ENCODE peak calls at places on chromosome 20, in five cellular contexts. One of them, this sample, is unnamed.

GRCh38 chr20:17747431-17747846 is 47.7 kb downstream of the BANF2 start:
- DNase-seq in DND-41: no peak
- DNase-seq in PC-9: peak
- DNase-seq in brain microvascular endothelial cell: peak
- DNase-seq in heart right ventricle: no peak
- DNase-seq in this sample: peak

GRCh38 chr20:3094848-3095629 is 10.5 kb upstream of the AVP start:
- DNase-seq in DND-41: no peak
- DNase-seq in PC-9: no peak
- DNase-seq in brain microvascular endothelial cell: no peak
- DNase-seq in heart right ventricle: no peak
- DNase-seq in this sample: no peak

GRCh38 chr20:4866429-4866828 is 134.9 kb downstream of the SLC23A2 start:
- DNase-seq in DND-41: no peak
- DNase-seq in PC-9: peak
- DNase-seq in brain microvascular endothelial cell: no peak
- DNase-seq in heart right ventricle: no peak
- DNase-seq in this sample: no peak

GRCh38 chr20:49444553-49444990 is 37.9 kb downstream of the KCNB1 start:
- DNase-seq in DND-41: no peak
- DNase-seq in PC-9: no peak
- DNase-seq in brain microvascular endothelial cell: no peak
- DNase-seq in heart right ventricle: no peak
- DNase-seq in this sample: no peak

GRCh38 chr20:55567826-55568225 is 437.5 kb downstream of the CBLN4 start:
- DNase-seq in DND-41: no peak
- DNase-seq in PC-9: no peak
- DNase-seq in brain microvascular endothelial cell: no peak
- DNase-seq in heart right ventricle: no peak
- DNase-seq in this sample: no peak

GRCh38 chr20:41524980-41525613 is 93.1 kb downstream of the CHD6 start:
- DNase-seq in DND-41: no peak
- DNase-seq in PC-9: no peak
- DNase-seq in brain microvascular endothelial cell: peak
- DNase-seq in heart right ventricle: peak
- DNase-seq in this sample: peak

GRCh38 chr20:31547017-31547675 is 32.9 kb downstream of the HM13 start:
- DNase-seq in DND-41: peak
- DNase-seq in PC-9: peak
- DNase-seq in brain microvascular endothelial cell: peak
- DNase-seq in heart right ventricle: peak
- DNase-seq in this sample: peak

GRCh38 chr20:34525342-34525708 is 9.1 kb downstream of the DYNLRB1 start:
- DNase-seq in DND-41: no peak
- DNase-seq in PC-9: no peak
- DNase-seq in brain microvascular endothelial cell: no peak
- DNase-seq in heart right ventricle: no peak
- DNase-seq in this sample: peak

GRCh38 chr20:41171736-41172295 is 34.5 kb downstream of the PLCG1 start:
- DNase-seq in DND-41: no peak
- DNase-seq in PC-9: no peak
- DNase-seq in brain microvascular endothelial cell: no peak
- DNase-seq in heart right ventricle: no peak
- DNase-seq in this sample: no peak

GRCh38 chr20:37524859-37525708 is 2.6 kb downstream of the BLCAP start:
- DNase-seq in DND-41: no peak
- DNase-seq in PC-9: peak
- DNase-seq in brain microvascular endothelial cell: no peak
- DNase-seq in heart right ventricle: no peak
- DNase-seq in this sample: no peak

GRCh38 chr20:53937330-53937729 is 133.1 kb downstream of the BCAS1 start:
- DNase-seq in DND-41: no peak
- DNase-seq in PC-9: no peak
- DNase-seq in brain microvascular endothelial cell: no peak
- DNase-seq in heart right ventricle: no peak
- DNase-seq in this sample: peak

GRCh38 chr20:51678041-51678697 is 90.0 kb downstream of the ATP9A start:
- DNase-seq in DND-41: no peak
- DNase-seq in PC-9: no peak
- DNase-seq in brain microvascular endothelial cell: no peak
- DNase-seq in heart right ventricle: peak
- DNase-seq in this sample: no peak

GRCh38 chr20:31260326-31260932 is 3.0 kb downstream of the DEFB115 start:
- DNase-seq in DND-41: peak
- DNase-seq in PC-9: no peak
- DNase-seq in brain microvascular endothelial cell: no peak
- DNase-seq in heart right ventricle: no peak
- DNase-seq in this sample: no peak

GRCh38 chr20:431012-431904 is 23.2 kb downstream of the RBCK1 start:
- DNase-seq in DND-41: peak
- DNase-seq in PC-9: peak
- DNase-seq in brain microvascular endothelial cell: peak
- DNase-seq in heart right ventricle: peak
- DNase-seq in this sample: peak

GRCh38 chr20:54680872-54681297 is 205.5 kb downstream of the DOK5 start:
- DNase-seq in DND-41: peak
- DNase-seq in PC-9: peak
- DNase-seq in brain microvascular endothelial cell: peak
- DNase-seq in heart right ventricle: no peak
- DNase-seq in this sample: peak

GRCh38 chr20:41537865-41538264 is 80.3 kb downstream of the CHD6 start:
- DNase-seq in DND-41: no peak
- DNase-seq in PC-9: no peak
- DNase-seq in brain microvascular endothelial cell: no peak
- DNase-seq in heart right ventricle: no peak
- DNase-seq in this sample: no peak

DNA sequence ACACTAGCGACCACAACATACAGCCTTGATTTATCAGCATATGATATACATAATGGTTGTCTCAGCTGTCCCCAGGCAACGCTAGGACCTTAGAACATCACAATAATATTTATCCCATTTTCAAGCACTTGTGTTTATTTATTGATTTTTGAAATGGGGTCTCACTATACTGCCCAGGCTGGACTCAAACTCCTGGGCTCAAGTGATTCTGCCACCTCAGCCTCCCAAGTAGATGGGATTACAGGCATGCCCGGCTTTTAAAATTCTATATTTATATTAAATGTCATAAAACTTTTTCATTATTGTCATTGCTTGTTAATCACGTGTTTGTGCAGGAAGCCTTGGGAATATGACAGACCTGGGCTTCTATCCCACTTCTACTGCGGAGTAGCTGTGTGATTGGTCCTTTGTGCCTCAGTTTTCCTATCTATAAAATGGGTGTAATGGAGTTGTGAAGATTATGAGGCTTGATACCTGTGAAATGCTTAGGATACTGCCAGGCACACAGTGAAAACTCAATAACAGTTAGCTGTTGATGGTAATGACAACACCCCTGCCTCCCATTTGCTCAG is 10.2 kb downstream of the COL20A1 start:
- DNase-seq in DND-41: no peak
- DNase-seq in PC-9: no peak
- DNase-seq in brain microvascular endothelial cell: no peak
- DNase-seq in heart right ventricle: no peak
- DNase-seq in this sample: no peak
- H3K4me3 ChIP-seq in DND-41: no peak
- H3K4me3 ChIP-seq in PC-9: no peak
- H3K4me3 ChIP-seq in brain microvascular endothelial cell: no peak
- H3K4me3 ChIP-seq in heart right ventricle: no peak
- H3K4me3 ChIP-seq in this sample: no peak

DNA sequence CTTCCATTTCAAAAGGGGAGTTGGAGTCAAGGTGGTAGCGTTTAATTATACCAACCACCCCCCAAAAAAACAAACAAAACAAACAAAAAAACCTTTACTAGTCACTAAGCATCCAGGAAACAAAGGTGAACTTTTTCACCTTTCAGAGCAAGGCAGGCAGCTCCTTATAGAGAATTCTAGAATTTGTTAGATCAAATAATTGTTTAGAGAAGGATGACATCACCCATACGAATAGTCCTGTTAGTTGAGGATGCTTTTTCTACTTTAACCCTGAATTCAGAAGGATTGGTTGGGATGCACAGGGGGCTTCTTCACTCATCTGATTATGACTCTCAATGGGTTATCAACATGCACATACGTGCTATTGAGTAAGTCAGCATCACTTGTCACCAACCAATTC is 44.3 kb downstream of the GNAS start:
- DNase-seq in DND-41: no peak
- DNase-seq in PC-9: no peak
- DNase-seq in brain microvascular endothelial cell: no peak
- DNase-seq in heart right ventricle: no peak
- DNase-seq in this sample: no peak
- H3K4me3 ChIP-seq in DND-41: no peak
- H3K4me3 ChIP-seq in PC-9: no peak
- H3K4me3 ChIP-seq in brain microvascular endothelial cell: no peak
- H3K4me3 ChIP-seq in heart right ventricle: no peak
- H3K4me3 ChIP-seq in this sample: no peak

DNA sequence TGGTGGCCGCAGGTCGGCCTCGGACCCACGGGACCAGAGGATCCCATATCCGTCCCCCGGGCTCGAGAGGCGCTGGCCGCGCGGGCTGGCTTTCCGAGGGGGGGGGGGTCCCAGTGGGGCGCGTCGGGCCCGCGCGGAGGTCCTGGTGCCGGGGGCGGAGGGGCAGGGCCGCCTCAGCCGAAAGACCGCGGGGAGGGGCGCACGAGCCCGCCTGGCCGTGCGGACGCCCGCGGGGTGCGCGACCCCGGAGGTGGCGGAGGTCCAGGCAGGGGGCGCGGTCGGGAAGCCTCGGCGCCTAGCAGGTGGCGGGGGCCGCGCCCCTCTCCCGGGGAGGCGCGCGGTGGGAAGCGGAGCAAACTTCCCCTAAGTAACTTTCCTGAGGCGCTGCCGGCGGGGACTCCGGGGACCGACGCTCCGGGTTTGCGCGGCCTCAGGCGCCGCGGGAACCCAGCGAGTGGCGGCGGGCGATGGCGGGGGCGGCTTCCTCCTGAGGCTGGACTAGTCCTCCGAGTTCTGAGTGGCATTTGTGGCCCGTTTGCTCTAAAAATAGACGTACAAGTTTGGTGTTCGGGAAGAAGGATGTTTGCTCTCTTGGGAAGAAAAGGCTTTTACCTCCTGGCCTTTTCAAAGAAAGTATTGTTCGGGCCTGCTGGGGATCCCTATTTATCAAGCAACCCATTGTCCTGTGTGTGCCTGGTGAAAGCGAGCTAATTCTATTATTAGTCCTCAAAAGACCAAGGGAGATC is 26.4 kb upstream of the BTBD3 start:
- DNase-seq in DND-41: peak
- DNase-seq in PC-9: no peak
- DNase-seq in brain microvascular endothelial cell: peak
- DNase-seq in heart right ventricle: peak
- DNase-seq in this sample: peak
- H3K4me3 ChIP-seq in DND-41: peak
- H3K4me3 ChIP-seq in PC-9: peak
- H3K4me3 ChIP-seq in brain microvascular endothelial cell: peak
- H3K4me3 ChIP-seq in heart right ventricle: peak
- H3K4me3 ChIP-seq in this sample: peak

DNA sequence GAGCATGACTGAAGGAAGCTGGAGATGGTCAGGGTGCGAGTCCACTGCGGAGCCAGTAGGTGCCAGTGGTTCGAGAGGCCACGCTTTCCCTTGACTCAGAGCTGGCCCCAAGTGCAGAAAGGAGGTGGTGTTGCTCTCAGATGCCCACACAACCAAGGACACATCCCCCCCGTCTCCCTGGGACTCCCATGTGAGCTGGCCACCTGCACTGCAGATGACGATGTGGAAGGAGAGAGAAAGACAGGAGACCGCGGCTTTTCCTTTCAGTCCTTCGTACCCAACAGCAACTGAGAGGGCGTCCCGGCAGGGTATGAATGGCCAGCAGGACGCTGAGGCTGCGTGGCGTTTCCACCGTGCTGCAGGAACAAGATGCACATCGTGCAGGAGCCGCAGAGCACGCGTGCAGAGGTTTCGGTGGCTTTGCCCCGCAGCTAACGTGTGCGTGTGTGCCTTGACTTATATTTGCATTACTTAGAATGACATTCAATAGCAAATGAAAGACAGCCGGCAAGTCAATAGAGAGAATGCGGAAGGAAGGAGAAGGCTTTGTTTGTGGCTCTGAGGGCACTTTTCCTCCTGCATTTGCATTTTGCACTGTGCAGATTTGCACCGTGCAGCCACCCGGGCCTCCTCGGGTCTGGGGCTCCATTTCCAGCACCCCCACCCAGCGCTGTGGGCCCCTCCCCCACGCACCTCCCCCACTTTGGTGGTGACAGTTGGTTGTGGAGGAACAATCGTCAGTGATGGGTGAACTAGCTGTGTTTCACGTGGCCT is 26.3 kb upstream of the BHLHE23 start:
- DNase-seq in DND-41: no peak
- DNase-seq in PC-9: no peak
- DNase-seq in brain microvascular endothelial cell: no peak
- DNase-seq in heart right ventricle: peak
- DNase-seq in this sample: no peak
- H3K4me3 ChIP-seq in DND-41: no peak
- H3K4me3 ChIP-seq in PC-9: no peak
- H3K4me3 ChIP-seq in brain microvascular endothelial cell: no peak
- H3K4me3 ChIP-seq in heart right ventricle: no peak
- H3K4me3 ChIP-seq in this sample: no peak

GRCh38 chr20:43925215-43925614 is 10.6 kb downstream of the TOX2 start:
- DNase-seq in DND-41: no peak
- DNase-seq in PC-9: no peak
- DNase-seq in brain microvascular endothelial cell: no peak
- DNase-seq in heart right ventricle: no peak
- DNase-seq in this sample: no peak
- H3K4me3 ChIP-seq in DND-41: no peak
- H3K4me3 ChIP-seq in PC-9: no peak
- H3K4me3 ChIP-seq in brain microvascular endothelial cell: no peak
- H3K4me3 ChIP-seq in heart right ventricle: no peak
- H3K4me3 ChIP-seq in this sample: no peak

GRCh38 chr20:24406761-24407550 is 62.5 kb upstream of the SYNDIG1 start:
- DNase-seq in DND-41: peak
- DNase-seq in PC-9: no peak
- DNase-seq in brain microvascular endothelial cell: no peak
- DNase-seq in heart right ventricle: no peak
- DNase-seq in this sample: no peak
- H3K4me3 ChIP-seq in DND-41: no peak
- H3K4me3 ChIP-seq in PC-9: no peak
- H3K4me3 ChIP-seq in brain microvascular endothelial cell: no peak
- H3K4me3 ChIP-seq in heart right ventricle: no peak
- H3K4me3 ChIP-seq in this sample: no peak